ENCODE peak calls at places on chromosome 18, in five cellular contexts. Y, L, E, X and O are unnamed samples.
A peak's percentile ranks its signal among the peaks of the same experiment; 100 is the strongest.

GRCh38 chr18:13374468-13375301 is 156.1 kb downstream of the LDLRAD4 start:
- ATAC-seq in Y (no peak), L (peak; percentile 13), E (peak; percentile 16), X (peak; percentile 25), O (peak; percentile 13)

GRCh38 chr18:4353853-4354418 is 101.2 kb downstream of the DLGAP1 start:
- ATAC-seq in Y (no peak), L (no peak), E (no peak), X (no peak), O (no peak)

GRCh38 chr18:9706081-9706935 is 1.8 kb upstream of the RAB31 start:
- ATAC-seq in Y (no peak), L (no peak), E (no peak), X (no peak), O (no peak)

GRCh38 chr18:48866028-48866733 is 84.6 kb downstream of the SMAD7 start:
- ATAC-seq in Y (peak; percentile 90), L (peak; percentile 96), E (no peak), X (peak; percentile 70), O (peak; percentile 70)

GRCh38 chr18:35827275-35827929 is 145.1 kb upstream of the RMP24 start:
- ATAC-seq in Y (no peak), L (no peak), E (peak; percentile 91), X (no peak), O (no peak)

GRCh38 chr18:58893388-58894099 is 28.9 kb downstream of the ZNF532 start:
- ATAC-seq in Y (no peak), L (no peak), E (peak; percentile 89), X (no peak), O (no peak)

GRCh38 chr18:36633961-36634412 is 194.8 kb downstream of the TPGS2 start:
- ATAC-seq in Y (no peak), L (no peak), E (no peak), X (no peak), O (no peak)

GRCh38 chr18:75801178-75801577 is 373.7 kb upstream of the SMIM21 start:
- ATAC-seq in Y (no peak), L (no peak), E (no peak), X (no peak), O (no peak)

GRCh38 chr18:76981388-76981968 is 151.1 kb downstream of the MBP start:
- ATAC-seq in Y (no peak), L (peak; percentile 20), E (no peak), X (no peak), O (no peak)

GRCh38 chr18:25016666-25017065 is 335.3 kb downstream of the ZNF521 start:
- ATAC-seq in Y (no peak), L (no peak), E (no peak), X (no peak), O (no peak)

GRCh38 chr18:79318142-79318673 is 77.5 kb upstream of the NFATC1 start:
- ATAC-seq in Y (no peak), L (no peak), E (no peak), X (no peak), O (no peak)

GRCh38 chr18:31830686-31831085 is 70.0 kb upstream of the SLC25A52 start:
- ATAC-seq in Y (no peak), L (peak; percentile 83), E (no peak), X (no peak), O (no peak)

GRCh38 chr18:46642561-46642960 is 14.5 kb downstream of the LOXHD1 start:
- ATAC-seq in Y (no peak), L (no peak), E (no peak), X (no peak), O (no peak)

GRCh38 chr18:25329783-25330182 is 22.2 kb downstream of the ZNF521 start:
- ATAC-seq in Y (no peak), L (no peak), E (no peak), X (no peak), O (no peak)

GRCh38 chr18:36572135-36572856 is 256.5 kb downstream of the TPGS2 start:
- ATAC-seq in Y (peak; percentile 96), L (peak; percentile 86), E (peak; percentile 38), X (peak; percentile 82), O (peak; percentile 55)

GRCh38 chr18:7369006-7369405 is 138.1 kb downstream of the LRRC30 start:
- ATAC-seq in Y (peak; percentile 63), L (no peak), E (no peak), X (peak; percentile 60), O (no peak)

GRCh38 chr18:23077493-23078256 is 57.6 kb upstream of the CABLES1 start:
- ATAC-seq in Y (no peak), L (peak; percentile 49), E (no peak), X (no peak), O (peak; percentile 28)

GRCh38 chr18:24514439-24514838 is 54.0 kb downstream of the HRH4 start:
- ATAC-seq in Y (no peak), L (no peak), E (peak; percentile 76), X (no peak), O (no peak)

GRCh38 chr18:37176307-37176934 is 347.5 kb downstream of the KIAA1328 start:
- ATAC-seq in Y (no peak), L (peak; percentile 35), E (no peak), X (no peak), O (no peak)

GRCh38 chr18:45962461-45962860 is 4.7 kb downstream of the EPG5 start:
- ATAC-seq in Y (no peak), L (peak; percentile 24), E (peak; percentile 41), X (no peak), O (no peak)

GRCh38 chr18:51490417-51490816 is 292.9 kb upstream of the MEX3C start:
- ATAC-seq in Y (no peak), L (no peak), E (no peak), X (no peak), O (no peak)

GRCh38 chr18:23438608-23439366 is 14.3 kb upstream of the RIOK3 start:
- ATAC-seq in Y (peak; percentile 48), L (no peak), E (no peak), X (no peak), O (no peak)

GRCh38 chr18:24317370-24317769 is 80.3 kb downstream of the OSBPL1A start:
- ATAC-seq in Y (no peak), L (no peak), E (no peak), X (no peak), O (no peak)

GRCh38 chr18:62730926-62731325 is 15.6 kb downstream of the PHLPP1 start:
- ATAC-seq in Y (no peak), L (no peak), E (no peak), X (no peak), O (no peak)

GRCh38 chr18:12657048-12657848 is 659 bp downstream of the SPIRE1 start:
- ATAC-seq in Y (peak; percentile 69), L (peak; percentile 60), E (peak; percentile 59), X (peak; percentile 69), O (peak; percentile 72)

GRCh38 chr18:12921178-12921577 is 26.6 kb upstream of the SEH1L start:
- ATAC-seq in Y (no peak), L (no peak), E (peak; percentile 97), X (no peak), O (no peak)

GRCh38 chr18:35291166-35291565 is 1.1 kb upstream of the ZSCAN30 start:
- ATAC-seq in Y (no peak), L (no peak), E (no peak), X (no peak), O (no peak)

GRCh38 chr18:45049548-45050307 is 369.0 kb downstream of the SETBP1 start:
- ATAC-seq in Y (peak; percentile 93), L (no peak), E (no peak), X (no peak), O (no peak)